ENCODE peak calls at places on chromosomes 3 and 15, in four cellular contexts. R is heart right ventricle, E is IMR-90, H is glomerular endothelial cell. O is an unnamed sample.

GRCh38 chr15:64351265-64351664 is 4.7 kb downstream of the CSNK1G1 start:
- DNase-seq in R (no peak), E (peak), H (no peak), O (no peak)

GRCh38 chr3:126956866-126957650 is 25.9 kb upstream of the PLXNA1 start:
- DNase-seq in R (no peak), E (no peak), H (no peak), O (no peak)

GRCh38 chr3:148861277-148861869 is 3.7 kb upstream of the CPA3 start:
- DNase-seq in R (no peak), E (peak), H (no peak), O (no peak)

GRCh38 chr3:45676248-45677044 is 12.8 kb upstream of the SACM1L start:
- DNase-seq in R (no peak), E (no peak), H (no peak), O (no peak)

GRCh38 chr3:151878445-151878844 is 5.0 kb downstream of the SUCNR1 start:
- DNase-seq in R (no peak), E (no peak), H (no peak), O (no peak)

GRCh38 chr3:168100777-168101492 is 5.2 kb upstream of the GOLIM4 start:
- DNase-seq in R (no peak), E (peak), H (no peak), O (no peak)

GRCh38 chr15:70517194-70517590 is 246.2 kb downstream of the UACA start:
- DNase-seq in R (no peak), E (no peak), H (no peak), O (no peak)

GRCh38 chr15:58793862-58794261 is 22.8 kb downstream of the MINDY2 start:
- DNase-seq in R (no peak), E (no peak), H (no peak), O (no peak)

GRCh38 chr3:43162573-43163084 is 56.8 kb upstream of the POMGNT2 start:
- DNase-seq in R (no peak), E (no peak), H (no peak), O (no peak)

GRCh38 chr3:169813757-169814517 is 1.2 kb upstream of the LRRC34 start:
- DNase-seq in R (no peak), E (no peak), H (no peak), O (no peak)

GRCh38 chr3:193396451-193397244 is 18.1 kb upstream of the ATP13A5 start:
- DNase-seq in R (no peak), E (no peak), H (no peak), O (no peak)

GRCh38 chr15:52480990-52481389 is 47.7 kb downstream of the MYO5A start:
- DNase-seq in R (no peak), E (no peak), H (no peak), O (no peak)

GRCh38 chr3:79490165-79491028 is 277.4 kb downstream of the ROBO1 start:
- DNase-seq in R (peak), E (peak), H (no peak), O (no peak)

GRCh38 chr3:31959951-31960792 is 20.9 kb downstream of the OSBPL10 start:
- DNase-seq in R (no peak), E (peak), H (no peak), O (no peak)

GRCh38 chr3:30347679-30348216 is 258.7 kb upstream of the TGFBR2 start:
- DNase-seq in R (no peak), E (peak), H (no peak), O (no peak)

GRCh38 chr3:64625381-64625780 is 62.4 kb downstream of the ADAMTS9 start:
- DNase-seq in R (no peak), E (no peak), H (no peak), O (no peak)

GRCh38 chr3:181885868-181886630 is 174.3 kb downstream of the SOX2 start:
- DNase-seq in R (no peak), E (no peak), H (no peak), O (no peak)

GRCh38 chr15:44222478-44222877 is 27.4 kb upstream of the FRMD5 start:
- DNase-seq in R (no peak), E (peak), H (no peak), O (no peak)

GRCh38 chr3:193240850-193241706 is at the start of gene PLAAT1:
- DNase-seq in R (peak), E (peak), H (no peak), O (peak)

GRCh38 chr3:66038384-66038725 is 363 bp downstream of the MAGI1 start:
- DNase-seq in R (no peak), E (no peak), H (no peak), O (no peak)

GRCh38 chr3:19342428-19342827 is 194.1 kb downstream of the KCNH8 start:
- DNase-seq in R (no peak), E (no peak), H (no peak), O (no peak)

GRCh38 chr3:5260992-5261501 is 73.5 kb downstream of the EDEM1 start:
- DNase-seq in R (no peak), E (no peak), H (no peak), O (no peak)

GRCh38 chr3:27467545-27467944 is 16.6 kb downstream of the SLC4A7 start:
- DNase-seq in R (no peak), E (peak), H (peak), O (no peak)

GRCh38 chr3:170745211-170745718 is 124.7 kb downstream of the RPL22L1 start:
- DNase-seq in R (no peak), E (peak), H (no peak), O (no peak)

GRCh38 chr3:185308126-185308754 is 54.4 kb upstream of the EHHADH start:
- DNase-seq in R (no peak), E (peak), H (no peak), O (no peak)

GRCh38 chr15:70271422-70272088 is 173.8 kb upstream of the TLE3 start:
- DNase-seq in R (no peak), E (peak), H (peak), O (no peak)

GRCh38 chr15:35701402-35702046 is 155.6 kb upstream of the DPH6 start:
- DNase-seq in R (no peak), E (no peak), H (no peak), O (no peak)

O was measured in Right ventricle myocardium inferior.